ENCODE peak calls at places on chromosome 14, in ten cellular contexts. Y, V, U, M, H, E, X, C, D and Q are unnamed samples.

GRCh38 chr14:100193417-100194357 is 34.2 kb upstream of the DEGS2 start:
- DNase-seq in X (no peak), E (no peak), Y (peak; percentile 17), H (no peak), C (no peak), D (no peak), U (no peak), V (no peak), M (no peak), Q (no peak)

GRCh38 chr14:71675902-71676291 is 256.3 kb upstream of the RGS6 start:
- DNase-seq in D (no peak), M (no peak), V (no peak), C (no peak), U (no peak), Y (no peak), H (no peak), X (no peak), E (peak; percentile 52), Q (no peak)

GRCh38 chr14:68784298-68784910 is 8.5 kb downstream of the ZFP36L1 start:
- DNase-seq in D (no peak), C (no peak), M (peak; percentile 92), X (peak; percentile 13), U (no peak), Y (no peak), E (peak; percentile 71), V (peak; percentile 99), H (peak; percentile 87), Q (peak; percentile 60)

GRCh38 chr14:102819176-102819628 is 42.0 kb downstream of the TRAF3 start:
- DNase-seq in D (no peak), M (no peak), H (no peak), Y (no peak), C (peak; percentile 81), V (peak; percentile 60), E (no peak), U (no peak), X (no peak), Q (no peak)

GRCh38 chr14:75232597-75232996 is 46.0 kb upstream of the FOS start:
- DNase-seq in D (no peak), M (no peak), V (peak; percentile 51), E (no peak), Y (no peak), C (no peak), U (no peak), H (no peak), X (no peak), Q (no peak)

GRCh38 chr14:39322807-39323206 is 89.1 kb downstream of the MIA2 start:
- DNase-seq in Y (no peak), U (no peak), M (no peak), C (no peak), H (no peak), V (no peak), X (no peak), E (peak; percentile 14), D (no peak), Q (no peak)

GRCh38 chr14:71711619-71712018 is 220.6 kb upstream of the RGS6 start:
- DNase-seq in M (no peak), H (no peak), D (no peak), X (no peak), C (no peak), Y (peak; percentile 26), V (no peak), E (peak; percentile 97), U (no peak), Q (no peak)

GRCh38 chr14:23533652-23534435 is 17.7 kb downstream of the ZFHX2 start:
- DNase-seq in D (no peak), H (no peak), E (no peak), M (no peak), Y (no peak), U (no peak), C (peak; percentile 45), V (no peak), X (no peak), Q (no peak)

GRCh38 chr14:103418508-103418818 is 33.2 kb downstream of the MARK3 start:
- DNase-seq in D (no peak), X (no peak), C (no peak), U (no peak), V (no peak), M (no peak), E (peak; percentile 91), H (no peak), Y (no peak), Q (no peak)

GRCh38 chr14:69355955-69356321 is 42.2 kb downstream of the ERH start:
- DNase-seq in E (peak; percentile 92), M (no peak), H (peak; percentile 93), D (no peak), C (no peak), U (no peak), Y (no peak), V (no peak), X (no peak), Q (no peak)

GRCh38 chr14:77825895-77826519 is 26.1 kb downstream of the ADCK1 start:
- DNase-seq in E (no peak), U (no peak), C (no peak), Y (no peak), D (no peak), H (no peak), X (no peak), M (peak; percentile 49), V (no peak), Q (no peak)

GRCh38 chr14:76710093-76711010 is 50.9 kb upstream of the VASH1 start:
- DNase-seq in E (peak; percentile 65), X (peak; percentile 54), V (peak; percentile 39), C (no peak), U (no peak), H (peak; percentile 62), M (no peak), D (no peak), Y (peak; percentile 46), Q (no peak)

GRCh38 chr14:74302160-74302628 is 540 bp downstream of the ABCD4 start:
- DNase-seq in D (no peak), Y (no peak), U (no peak), V (no peak), H (no peak), C (no peak), E (peak; percentile 85), M (no peak), X (no peak), Q (no peak)

GRCh38 chr14:50741571-50741970 is 73.5 kb upstream of the SAV1 start:
- DNase-seq in Y (no peak), X (no peak), E (peak; percentile 39), H (no peak), C (no peak), U (no peak), D (no peak), M (no peak), V (no peak), Q (no peak)

GRCh38 chr14:99288948-99289347 is 17.0 kb upstream of the BCL11B start:
- DNase-seq in D (no peak), E (no peak), U (no peak), C (no peak), M (no peak), Y (no peak), H (peak; percentile 52), X (no peak), V (no peak), Q (no peak)

GRCh38 chr14:86955955-86956354 is 1037.0 kb downstream of the GALC start:
- DNase-seq in U (no peak), X (no peak), Y (no peak), V (no peak), E (no peak), M (no peak), C (no peak), D (no peak), H (no peak), Q (no peak)
- H3K27me3 ChIP-seq in U (peaks cover 9% of the 10 kb centered on the region), X (no peaks in the 10 kb centered on the region), Y (no peaks in the 10 kb centered on the region), V (no peaks in the 10 kb centered on the region), E (no peaks in the 10 kb centered on the region), M (no peaks in the 10 kb centered on the region), C (no peaks in the 10 kb centered on the region), D (no peaks in the 10 kb centered on the region), H (no peaks in the 10 kb centered on the region), Q (no peaks in the 10 kb centered on the region)

DNA sequence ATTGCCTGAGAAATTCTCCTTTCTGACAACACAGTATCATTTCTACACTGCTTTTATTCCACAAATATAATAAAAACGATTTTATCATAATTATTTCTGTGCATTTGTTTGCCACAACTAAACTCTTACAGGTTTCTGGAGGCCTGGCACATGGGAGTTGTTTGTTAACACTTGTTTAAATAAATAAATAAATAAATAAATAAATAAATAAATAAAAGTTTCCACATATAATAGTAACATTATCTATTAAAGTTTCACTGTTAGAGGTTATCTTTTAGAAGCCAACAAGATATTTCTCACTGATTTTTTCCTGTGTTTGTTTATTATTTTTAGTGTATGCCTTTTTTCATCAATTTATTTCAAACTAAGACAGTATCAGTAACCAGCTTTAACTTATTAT is 323.3 kb downstream of the FOXG1 start:
- DNase-seq in H (no peak), V (no peak), C (no peak), M (no peak), D (no peak), U (no peak), E (no peak), Y (no peak), X (no peak), Q (no peak)
- H3K9me3 ChIP-seq in H (no peaks in the 10 kb centered on the region), V (no peaks in the 10 kb centered on the region), C (peaks cover 6% of the 10 kb centered on the region), M (no peaks in the 10 kb centered on the region), D (no peaks in the 10 kb centered on the region), U (no peaks in the 10 kb centered on the region), E (no peaks in the 10 kb centered on the region), Y (no peaks in the 10 kb centered on the region), X (no peaks in the 10 kb centered on the region), Q (no peaks in the 10 kb centered on the region)

GRCh38 chr14:45254771-45255170 is 1.8 kb upstream of the MIS18BP1 start:
- DNase-seq in M (no peak), E (peak; percentile 24), D (no peak), H (no peak), Y (no peak), X (no peak), U (no peak), C (no peak), V (no peak), Q (no peak)

GRCh38 chr14:45262637-45263036 is 9.6 kb upstream of the MIS18BP1 start:
- DNase-seq in X (no peak), E (no peak), H (no peak), M (no peak), V (no peak), Y (no peak), D (no peak), U (no peak), C (no peak), Q (no peak)

GRCh38 chr14:45258073-45258472 is 5.1 kb upstream of the MIS18BP1 start:
- DNase-seq in C (no peak), H (no peak), X (no peak), D (no peak), E (peak; percentile 15), M (no peak), Y (no peak), U (no peak), V (no peak), Q (no peak)

GRCh38 chr14:45261209-45261608 is 8.2 kb upstream of the MIS18BP1 start:
- DNase-seq in U (no peak), Y (no peak), D (no peak), V (no peak), X (no peak), H (no peak), M (no peak), C (no peak), E (no peak), Q (no peak)

GRCh38 chr14:45258805-45259204 is 5.8 kb upstream of the MIS18BP1 start:
- DNase-seq in D (no peak), H (no peak), E (no peak), C (no peak), M (no peak), V (no peak), Y (no peak), U (no peak), X (no peak), Q (no peak)
- H3K27ac ChIP-seq in D (no peak overlapping the region), H (no peak overlapping the region), E (no peak overlapping the region), C (no peak overlapping the region), M (no peak overlapping the region), V (no peak overlapping the region), Y (no peak overlapping the region), U (no peak overlapping the region), X (no peak overlapping the region), Q (no peak overlapping the region)

GRCh38 chr14:105131241-105131640 is 37.3 kb downstream of the JAG2 start:
- DNase-seq in D (no peak), X (no peak), M (no peak), U (no peak), V (no peak), Y (no peak), E (no peak), H (no peak), C (no peak), Q (no peak)
- H3K27me3 ChIP-seq in D (no peaks in the 10 kb centered on the region), X (no peaks in the 10 kb centered on the region), M (no peaks in the 10 kb centered on the region), U (peaks cover 16% of the 10 kb centered on the region), V (no peaks in the 10 kb centered on the region), Y (peaks cover 10% of the 10 kb centered on the region), E (peaks cover 26% of the 10 kb centered on the region), H (no peaks in the 10 kb centered on the region), C (peaks cover 12% of the 10 kb centered on the region), Q (no peaks in the 10 kb centered on the region)